ENCODE peak calls at places on chromosomes 6 and 20, in four cellular contexts. N is WTC11, S is K562, K is HepG2. O is an unnamed sample.

GRCh38 chr20:41247523-41248370 is 69.8 kb downstream of the ZHX3 start:
- DNase-seq in N (no peak), S (no peak), K (no peak), O (no peak)

GRCh38 chr6:145736854-145737181 is 1.5 kb upstream of the EPM2A start:
- DNase-seq in N (no peak), S (no peak), K (no peak), O (no peak)

GRCh38 chr6:44020148-44020547 is 107.1 kb downstream of the MRPL14 start:
- DNase-seq in N (no peak), S (no peak), K (no peak), O (no peak)

GRCh38 chr20:58408603-58409246 is 19.7 kb downstream of the VAPB start:
- DNase-seq in N (no peak), S (no peak), K (peak), O (no peak)

GRCh38 chr20:63957690-63958441 is 1.6 kb upstream of the UCKL1 start:
- DNase-seq in N (peak), S (peak), K (peak), O (no peak)

GRCh38 chr6:89237158-89237557 is 20.0 kb upstream of the GABRR1 start:
- DNase-seq in N (no peak), S (no peak), K (no peak), O (no peak)

GRCh38 chr6:168107191-168107940 is 28.4 kb upstream of the FRMD1 start:
- DNase-seq in N (no peak), S (no peak), K (no peak), O (no peak)

GRCh38 chr6:137970368-137970767 is 103.3 kb downstream of the TNFAIP3 start:
- DNase-seq in N (no peak), S (no peak), K (no peak), O (no peak)

GRCh38 chr6:41970436-41970846 is 28.8 kb upstream of the CCND3 start:
- DNase-seq in N (no peak), S (no peak), K (no peak), O (no peak)

GRCh38 chr6:26485401-26485800 is 14.7 kb upstream of the BTN1A1 start:
- DNase-seq in N (no peak), S (no peak), K (no peak), O (no peak)

GRCh38 chr6:152267967-152268845 is 369.0 kb downstream of the SYNE1 start:
- DNase-seq in N (no peak), S (peak), K (peak), O (no peak)

GRCh38 chr6:142530566-142530965 is 228.8 kb downstream of the ADGRG6 start:
- DNase-seq in N (no peak), S (no peak), K (no peak), O (no peak)

GRCh38 chr6:40888456-40888990 is 150.5 kb downstream of the UNC5CL start:
- DNase-seq in N (no peak), S (no peak), K (no peak), O (no peak)

GRCh38 chr20:62740286-62741141 is 31.9 kb downstream of the NTSR1 start:
- DNase-seq in N (peak), S (peak), K (peak), O (peak)

GRCh38 chr6:99490608-99491007 is 24.6 kb downstream of the USP45 start:
- DNase-seq in N (no peak), S (no peak), K (no peak), O (no peak)

GRCh38 chr6:30885481-30885998 is 1.2 kb downstream of the DDR1 start:
- DNase-seq in N (no peak), S (peak), K (peak), O (no peak)

GRCh38 chr20:23586735-23587525 is 18.6 kb upstream of the CST9L start:
- DNase-seq in N (no peak), S (no peak), K (peak), O (no peak)

GRCh38 chr20:13898012-13898612 is 92.3 kb downstream of the SEL1L2 start:
- DNase-seq in N (no peak), S (no peak), K (peak), O (no peak)

GRCh38 chr6:139474145-139475108 is 100.0 kb upstream of the CITED2 start:
- DNase-seq in N (no peak), S (peak), K (no peak), O (no peak)

GRCh38 chr6:19712012-19712688 is 125.0 kb upstream of the ID4 start:
- DNase-seq in N (no peak), S (no peak), K (no peak), O (no peak)

GRCh38 chr6:1175877-1176276 is 136.0 kb upstream of the FOXQ1 start:
- DNase-seq in N (no peak), S (no peak), K (no peak), O (no peak)

GRCh38 chr20:2301164-2301622 is 5.4 kb downstream of the TGM3 start:
- DNase-seq in N (no peak), S (peak), K (peak), O (peak)

DNA sequence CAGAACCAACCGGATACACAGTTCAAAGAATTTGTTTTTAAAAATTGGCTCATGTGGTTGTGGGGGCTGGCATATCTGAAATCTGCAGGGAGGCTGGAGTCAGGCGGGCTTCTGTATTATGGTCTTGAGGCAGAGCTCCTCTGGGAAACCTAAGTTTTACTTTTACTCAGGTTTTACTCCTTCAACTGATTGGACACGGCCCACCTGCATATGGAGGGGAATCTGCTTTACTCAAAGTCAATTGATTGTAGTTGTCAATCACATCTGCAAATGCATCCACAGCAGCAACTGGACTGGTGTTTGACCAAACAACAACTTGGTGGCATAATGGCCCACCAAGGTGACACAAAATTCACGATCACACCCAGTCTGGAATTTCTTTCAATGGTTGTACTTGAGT is 103.4 kb downstream of the ERMARD start:
- DNase-seq in N (no peak), S (no peak), K (no peak), O (no peak)
- TF ChIP-seq CBFB in N (no peak), S (no peak), K (no peak), O (no peak)

GRCh38 chr20:45318386-45318939 is 10.4 kb upstream of the MATN4 start:
- DNase-seq in N (no peak), S (no peak), K (no peak), O (no peak)
- TF ChIP-seq CBFB in N (no peak), S (no peak), K (no peak), O (no peak)

GRCh38 chr6:4591218-4591617 is 185.0 kb upstream of the CDYL start:
- DNase-seq in N (no peak), S (no peak), K (no peak), O (no peak)
- TF ChIP-seq CBFB in N (no peak), S (no peak), K (no peak), O (no peak)

DNA sequence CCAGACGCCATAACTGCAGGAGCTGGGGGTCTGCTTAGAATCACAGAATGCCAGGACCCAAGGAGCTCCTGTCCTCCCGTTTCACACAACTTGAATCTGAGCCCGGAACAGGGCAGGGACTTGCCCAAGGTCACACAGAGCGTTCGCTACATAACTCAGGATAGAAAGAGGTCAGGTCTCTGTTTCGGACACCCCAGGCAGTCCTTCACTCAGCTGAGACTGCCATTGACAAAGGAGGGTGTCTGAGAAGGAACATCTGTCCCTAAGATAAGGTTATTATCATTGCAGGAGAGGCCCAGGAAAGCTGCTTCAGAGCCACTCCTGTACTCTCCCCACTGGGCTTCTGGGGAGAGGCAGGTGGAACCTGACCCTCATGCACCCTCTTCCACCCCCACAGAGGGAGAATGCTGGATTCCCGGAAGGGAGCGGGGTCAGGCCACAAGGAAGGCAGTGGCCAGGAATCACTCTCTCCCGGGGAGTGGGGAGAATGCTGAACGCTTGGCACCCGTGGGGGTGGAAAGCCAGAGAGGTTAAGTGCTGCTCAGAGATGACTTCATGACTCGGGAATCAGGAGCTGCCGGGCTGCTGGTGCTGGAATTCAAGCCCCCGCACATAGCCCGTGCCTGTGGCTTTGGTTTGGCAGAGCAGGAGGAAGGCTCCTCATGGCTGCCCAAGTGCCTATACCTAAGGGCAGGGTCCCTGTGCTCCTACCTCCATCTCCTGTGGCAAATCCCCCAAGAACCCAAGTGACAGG is 10.7 kb downstream of the SDC4 start:
- DNase-seq in N (no peak), S (peak), K (peak), O (no peak)
- TF ChIP-seq CBFB in N (no peak), S (no peak), K (no peak), O (no peak)

GRCh38 chr20:61387961-61388360 is 135.9 kb downstream of the CDH4 start:
- DNase-seq in N (no peak), S (no peak), K (no peak), O (no peak)

GRCh38 chr20:61385316-61385715 is 133.3 kb downstream of the CDH4 start:
- DNase-seq in N (no peak), S (no peak), K (no peak), O (no peak)

GRCh38 chr20:61389077-61389476 is 137.0 kb downstream of the CDH4 start:
- DNase-seq in N (no peak), S (no peak), K (no peak), O (no peak)

GRCh38 chr20:61385731-61386130 is 133.7 kb downstream of the CDH4 start:
- DNase-seq in N (no peak), S (no peak), K (no peak), O (no peak)

DNA sequence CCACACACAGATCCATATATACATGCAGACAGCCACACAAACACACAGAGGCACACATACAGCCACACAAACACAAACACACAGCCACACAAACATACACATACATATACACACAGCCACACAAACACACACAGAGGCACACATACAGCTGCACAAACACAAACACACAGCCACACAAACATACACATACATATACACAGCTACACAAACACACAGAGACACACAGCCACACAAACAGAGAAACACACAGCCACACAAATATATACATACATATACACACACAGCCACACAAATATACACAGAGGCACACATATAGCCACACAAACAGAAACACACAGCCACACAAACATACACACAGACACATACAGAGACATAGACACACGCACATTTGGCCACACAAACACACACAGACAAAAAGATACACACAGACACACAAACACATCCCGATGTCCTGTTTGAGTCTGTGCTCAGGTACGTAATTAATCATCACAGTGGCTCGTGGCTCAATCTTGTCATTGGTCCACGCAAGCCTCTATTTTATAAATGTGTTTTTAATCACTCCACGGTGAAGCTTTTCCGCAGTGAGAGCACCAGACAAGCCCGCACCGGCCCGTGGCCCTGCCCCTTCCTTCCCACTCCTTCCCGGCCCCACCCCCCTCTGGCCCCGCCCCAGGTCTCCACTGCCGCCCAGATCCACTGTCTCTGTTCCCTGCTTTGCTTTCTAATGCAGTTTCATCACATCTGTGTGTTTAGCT is 135.3 kb downstream of the CDH4 start:
- DNase-seq in N (peak), S (peak), K (no peak), O (no peak)
- TF ChIP-seq CBFB in N (no peak), S (no peak), K (no peak), O (no peak)

GRCh38 chr6:69846770-69847506 is 19.4 kb upstream of the COL19A1 start:
- DNase-seq in N (no peak), S (no peak), K (no peak), O (no peak)
- TF ChIP-seq CBFB in N (no peak), S (no peak), K (no peak), O (no peak)

DNA sequence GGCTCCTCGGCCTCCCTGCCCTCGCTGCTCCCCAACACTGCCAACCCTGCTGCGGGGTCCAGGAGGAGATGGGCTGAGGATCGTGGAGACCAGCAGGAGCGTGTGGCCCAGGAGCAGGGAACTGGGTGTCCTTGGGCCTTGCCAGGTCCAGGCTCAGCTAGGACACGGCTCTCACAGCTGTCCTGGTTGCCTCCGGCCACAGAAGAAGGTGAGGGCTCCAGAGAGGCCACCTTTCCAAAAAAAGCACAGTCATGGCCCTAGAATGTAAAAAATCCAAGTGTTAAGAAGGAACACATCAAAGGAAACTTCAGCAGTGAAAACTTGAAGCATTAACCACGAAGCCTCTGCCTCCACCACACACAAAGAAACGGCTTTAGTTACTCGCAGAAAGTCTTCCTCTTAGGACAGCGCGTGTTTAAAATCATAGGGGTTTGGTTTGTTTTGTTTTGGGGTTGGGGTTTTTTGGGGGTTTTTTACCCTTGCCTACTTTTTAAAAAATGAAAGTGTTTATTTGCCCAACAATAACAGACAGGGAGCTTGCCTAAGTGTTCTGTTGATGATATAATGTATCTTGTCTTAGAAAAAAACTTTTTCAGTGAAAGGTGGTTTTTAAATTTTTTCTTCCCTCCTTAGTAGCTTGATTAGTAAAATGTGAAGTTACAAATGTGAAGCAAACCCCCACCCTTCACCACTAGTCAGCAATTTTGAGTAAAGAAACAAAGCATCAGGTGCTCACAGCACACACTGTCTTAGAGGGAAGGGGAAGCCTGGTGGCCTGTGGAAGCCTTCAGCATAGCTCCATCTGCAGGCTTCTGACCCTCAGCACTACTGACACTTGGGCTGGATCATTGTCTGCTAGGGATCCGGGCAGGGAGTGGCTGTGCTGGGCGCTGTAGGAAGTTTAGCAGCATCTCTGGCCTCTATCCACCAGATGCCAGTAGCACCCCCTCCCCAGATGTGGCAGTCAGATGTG is 60.0 kb downstream of the PTPN1 start:
- DNase-seq in N (peak), S (peak), K (peak), O (peak)
- TF ChIP-seq CBFB in N (no peak), S (no peak), K (no peak), O (peak)